ENCODE peak calls at places on chromosome 17, in six cellular contexts. A is A549, J is lower lobe of right lung, X is PC-3, H is adrenal gland, V is IMR-90. F is an unnamed sample. For H3K9me3, the result is how much of the 10 kb centered on the place peaks cover.

GRCh38 chr17:58336456-58337094 is 8.0 kb upstream of the TSPOAP1 start:
- DNase-seq in A (no peak), J (no peak), X (no peak), H (peak), V (peak), F (peak)

GRCh38 chr17:1645207-1646171 is at the start of gene SCARF1:
- DNase-seq in A (no peak), J (peak), X (no peak), H (peak), V (no peak), F (peak)

GRCh38 chr17:1730345-1731193 is 6.1 kb downstream of the WDR81 start:
- DNase-seq in A (no peak), J (peak), X (no peak), H (peak), V (peak), F (peak)

GRCh38 chr17:2685696-2686095 is 25.9 kb downstream of the CLUH start:
- DNase-seq in A (no peak), J (no peak), X (no peak), H (no peak), V (no peak), F (peak)

GRCh38 chr17:2084766-2085647 is 30.1 kb downstream of the HIC1 start:
- DNase-seq in A (peak), J (peak), X (peak), H (peak), V (peak), F (peak)

GRCh38 chr17:17663160-17664072 is 17.8 kb upstream of the RAI1 start:
- DNase-seq in A (peak), J (peak), X (peak), H (peak), V (peak), F (peak)

GRCh38 chr17:40179923-40180659 is 2.8 kb downstream of the RAPGEFL1 start:
- DNase-seq in A (no peak), J (no peak), X (no peak), H (peak), V (peak), F (no peak)

GRCh38 chr17:61130320-61130719 is 269.3 kb upstream of the TBX2 start:
- DNase-seq in A (no peak), J (no peak), X (no peak), H (no peak), V (no peak), F (no peak)

GRCh38 chr17:6084226-6085161 is 14.3 kb downstream of the WSCD1 start:
- DNase-seq in A (no peak), J (no peak), X (no peak), H (no peak), V (no peak), F (no peak)

GRCh38 chr17:69060835-69061234 is at the start of gene ABCA9:
- DNase-seq in A (no peak), J (no peak), X (no peak), H (peak), V (peak), F (no peak)
- H3K9me3 ChIP-seq in A (under half), J (under half), X (under half), H (under half), V (under half), F (under half)

GRCh38 chr17:28497931-28498330 is 8.2 kb upstream of the FOXN1 start:
- DNase-seq in A (no peak), J (no peak), X (peak), H (no peak), V (no peak), F (no peak)
- H3K4me3 ChIP-seq in A (no peak), J (no peak), X (no peak), H (no peak), V (no peak), F (no peak)

DNA sequence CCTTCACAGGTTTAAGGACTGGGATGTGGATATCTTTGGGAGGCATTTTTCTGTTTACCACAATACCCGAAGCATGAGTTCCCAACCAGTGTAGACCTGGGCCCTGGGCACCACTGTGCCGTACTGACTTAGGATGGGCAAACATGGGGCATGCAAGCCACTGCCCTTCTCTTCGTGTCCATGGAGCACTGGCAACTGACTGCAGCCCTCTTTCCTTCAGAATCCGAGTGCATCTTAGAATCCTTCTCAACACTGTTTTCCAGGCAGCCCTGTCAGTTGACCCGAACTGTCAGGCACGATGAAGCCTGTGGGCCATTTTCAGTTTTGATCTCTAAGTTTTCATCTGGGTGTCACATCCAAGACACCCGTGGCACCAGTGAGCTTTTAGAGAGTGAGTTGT is 59.2 kb downstream of the SHISA6 start:
- DNase-seq in A (no peak), J (no peak), X (no peak), H (no peak), V (no peak), F (no peak)
- H3K9me3 ChIP-seq in A (under half), J (under half), X (under half), H (under half), V (under half), F (under half)

GRCh38 chr17:83078378-83079339 is 750 bp upstream of the METRNL start:
- DNase-seq in A (no peak), J (peak), X (no peak), H (no peak), V (no peak), F (peak)
- H3K4me3 ChIP-seq in A (peak), J (peak), X (peak), H (no peak), V (peak), F (peak)

DNA sequence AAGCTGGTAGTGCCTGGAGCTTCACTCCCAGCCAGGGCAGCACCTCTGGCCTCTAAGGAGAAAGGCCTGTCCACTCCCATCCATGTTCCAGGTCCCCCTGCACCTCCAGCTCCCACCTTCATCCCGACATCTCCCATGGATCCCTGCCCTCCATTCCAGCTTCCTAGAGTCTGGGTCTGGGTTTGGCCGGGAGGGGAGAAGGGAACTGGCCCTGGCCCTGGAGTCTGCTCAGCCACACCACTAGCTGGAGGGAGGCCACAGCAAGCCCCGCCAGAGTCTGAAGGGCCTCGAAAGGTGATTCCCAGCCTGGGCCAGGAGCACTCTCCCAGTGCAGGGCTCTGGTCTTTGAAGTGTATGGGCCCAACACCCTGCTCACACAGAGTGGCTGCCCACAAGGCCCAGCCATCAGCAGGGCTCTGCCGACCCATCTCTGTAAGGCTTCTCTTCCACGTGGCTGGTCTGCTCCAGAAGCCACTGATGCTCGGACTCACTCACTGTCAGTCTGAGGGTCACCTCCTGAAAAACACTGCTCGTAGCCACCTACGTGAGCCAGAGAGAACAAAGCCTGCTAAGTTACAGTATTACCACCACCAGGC is 4.7 kb downstream of the NAT9 start:
- DNase-seq in A (no peak), J (no peak), X (no peak), H (no peak), V (no peak), F (no peak)
- H3K9me3 ChIP-seq in A (under half), J (under half), X (under half), H (under half), V (under half), F (under half)

DNA sequence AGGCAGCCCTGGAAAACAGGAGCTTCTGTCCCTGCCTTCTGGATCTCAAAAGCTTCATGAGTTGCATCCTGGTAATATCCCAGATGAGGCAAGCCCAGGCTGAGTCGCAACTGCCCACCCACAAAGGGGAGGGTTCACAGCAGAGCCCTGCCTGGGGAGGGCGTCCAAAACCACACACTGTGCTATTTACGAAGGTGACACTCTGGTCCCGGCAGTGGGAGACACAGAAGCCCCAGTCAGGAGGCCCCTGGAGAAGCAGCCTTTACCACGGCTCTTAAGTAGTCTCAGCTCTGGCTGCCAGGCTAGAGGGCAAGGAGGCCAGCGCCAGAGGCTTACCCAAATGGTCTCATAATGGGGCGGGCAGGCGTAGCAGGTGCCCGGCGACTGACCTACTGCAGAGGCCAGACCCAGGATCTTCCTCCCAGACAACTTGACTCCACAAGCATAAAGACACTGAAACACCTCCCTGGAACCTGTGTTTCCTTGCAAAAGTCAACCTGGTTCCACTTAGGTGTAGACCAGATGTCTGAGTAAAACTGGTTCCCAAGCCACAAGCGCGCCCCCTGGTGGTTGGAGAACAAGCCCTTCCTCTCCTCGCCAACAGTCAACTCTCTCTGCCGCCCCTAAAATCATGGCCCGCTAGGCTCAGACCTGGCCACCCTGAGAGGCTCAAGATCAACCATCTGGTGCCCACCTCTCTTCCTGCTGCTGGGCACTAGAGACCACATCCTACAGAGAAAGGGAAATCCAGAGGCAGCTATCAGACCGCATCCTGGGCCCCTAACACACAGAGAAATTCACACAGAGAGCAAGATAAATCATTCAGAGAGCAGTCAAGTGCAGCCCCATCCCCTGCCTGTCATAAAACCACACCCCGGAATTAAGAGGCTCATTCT is 5.2 kb downstream of the AXIN2 start:
- DNase-seq in A (peak), J (peak), X (peak), H (peak), V (peak), F (peak)
- H3K4me3 ChIP-seq in A (no peak), J (no peak), X (no peak), H (no peak), V (no peak), F (no peak)

GRCh38 chr17:27155866-27156265 is 138.0 kb upstream of the WSB1 start:
- DNase-seq in A (no peak), J (peak), X (no peak), H (no peak), V (no peak), F (no peak)
- H3K9me3 ChIP-seq in A (under half), J (under half), X (under half), H (under half), V (under half), F (under half)

GRCh38 chr17:44307387-44308186 is 814 bp upstream of the RUNDC3A start:
- DNase-seq in A (peak), J (no peak), X (no peak), H (peak), V (no peak), F (peak)

GRCh38 chr17:44310188-44310587 is 1.8 kb downstream of the RUNDC3A start:
- DNase-seq in A (no peak), J (no peak), X (no peak), H (no peak), V (no peak), F (no peak)

GRCh38 chr17:44308320-44308818 is at the start of gene RUNDC3A:
- DNase-seq in A (peak), J (peak), X (peak), H (peak), V (peak), F (peak)

GRCh38 chr17:44309472-44309871 is 1.1 kb downstream of the RUNDC3A start:
- DNase-seq in A (no peak), J (no peak), X (peak), H (no peak), V (no peak), F (no peak)

DNA sequence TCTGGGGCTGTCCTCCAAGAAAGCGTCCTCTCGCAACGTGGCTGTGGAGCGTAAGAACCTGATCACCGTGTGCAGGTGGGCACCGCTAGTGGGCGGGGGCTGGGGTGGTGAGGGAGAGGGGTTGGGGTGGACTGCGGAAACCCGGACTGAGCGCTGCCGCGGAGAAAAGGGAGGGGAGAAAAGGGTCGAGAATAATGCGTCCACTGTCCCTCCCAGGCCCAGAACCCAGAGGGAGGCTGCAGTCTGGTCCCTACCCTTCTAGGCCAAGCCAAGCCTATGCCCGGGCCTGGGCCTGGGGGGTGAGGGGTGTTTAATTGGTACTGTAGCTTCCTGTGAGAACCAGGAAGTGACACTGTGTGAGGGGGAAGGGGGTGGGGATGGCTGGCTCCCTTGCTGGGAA is 464 bp downstream of the RUNDC3A start:
- DNase-seq in A (no peak), J (no peak), X (no peak), H (no peak), V (no peak), F (no peak)
- H3K4me3 ChIP-seq in A (no peak), J (peak), X (no peak), H (no peak), V (no peak), F (peak)

F was measured in sigmoid colon.